ENCODE peak calls at places on chromosomes 13 and 19, in ten cellular contexts. U is Calu3; O is type B pancreatic cell; X is activated CD8-positive, alpha-beta T cell treated with anti-CD3 and anti-CD28 coated beads for 36 hours; H is tibial nerve; R is GM12865; Y is fibroblast of lung; S is PC-9; Q is OCI-LY7; V is brain microvascular endothelial cell. M is an unnamed sample.

GRCh38 chr13:42876810-42877550 is 95.6 kb downstream of the FAM216B start:
- DNase-seq in Y (peak), X (no peak), O (no peak), H (no peak), Q (no peak), R (peak), S (peak), U (no peak), V (peak), M (peak)

GRCh38 chr19:3249408-3249807 is 24.9 kb downstream of the CELF5 start:
- DNase-seq in S (peak), Q (peak), U (peak), H (no peak), Y (no peak), X (peak), V (no peak), R (peak), O (no peak), M (no peak)

GRCh38 chr19:38805180-38805579 is 7.6 kb downstream of the LGALS4 start:
- DNase-seq in R (no peak), O (no peak), H (no peak), Q (no peak), S (peak), V (no peak), X (no peak), U (no peak), Y (no peak), M (no peak)

GRCh38 chr13:76723551-76724232 is 162.5 kb downstream of the KCTD12 start:
- DNase-seq in Q (no peak), O (no peak), H (no peak), Y (peak), S (no peak), X (peak), R (peak), V (peak), U (no peak), M (peak)

GRCh38 chr19:18775586-18776287 is 15.4 kb downstream of the COMP start:
- DNase-seq in O (no peak), Q (no peak), X (no peak), V (peak), R (no peak), H (no peak), S (no peak), U (no peak), Y (peak), M (peak)

GRCh38 chr19:30565680-30566079 is 193.5 kb downstream of the ZNF536 start:
- DNase-seq in X (no peak), Q (no peak), V (no peak), Y (no peak), O (no peak), R (no peak), S (no peak), H (no peak), U (no peak), M (no peak)

GRCh38 chr13:59643906-59644626 is 519.7 kb downstream of the DIAPH3 start:
- DNase-seq in R (no peak), V (no peak), Y (no peak), X (no peak), Q (no peak), S (no peak), H (no peak), O (no peak), U (no peak), M (no peak)

GRCh38 chr19:42568006-42568405 is 26.7 kb downstream of the CEACAM8 start:
- DNase-seq in R (no peak), X (no peak), S (no peak), H (no peak), Y (no peak), V (no peak), Q (no peak), U (no peak), O (no peak), M (no peak)

GRCh38 chr13:99806671-99807070 is 164.9 kb downstream of the ZIC5 start:
- DNase-seq in H (no peak), U (no peak), X (no peak), S (no peak), Q (no peak), R (no peak), Y (no peak), V (no peak), O (no peak), M (no peak)

GRCh38 chr13:36904219-36904618 is 15.8 kb downstream of the SMAD9 start:
- DNase-seq in S (no peak), Q (no peak), O (no peak), X (no peak), H (no peak), R (no peak), U (no peak), V (no peak), Y (no peak), M (no peak)

GRCh38 chr13:40185393-40185792 is 481.0 kb downstream of the FOXO1 start:
- DNase-seq in V (no peak), R (no peak), Y (no peak), S (no peak), X (no peak), Q (peak), H (no peak), O (no peak), U (no peak), M (no peak)

GRCh38 chr13:41007359-41008118 is 11.6 kb downstream of the ELF1 start:
- DNase-seq in S (no peak), X (no peak), Q (peak), H (no peak), Y (peak), R (peak), V (no peak), U (no peak), O (no peak), M (no peak)

GRCh38 chr19:16969127-16969526 is 57.5 kb downstream of the CPAMD8 start:
- DNase-seq in R (peak), S (peak), V (peak), Q (peak), O (no peak), Y (no peak), X (peak), U (peak), H (no peak), M (no peak)
- TF ChIP-seq CTCF in R (peak), S (peak), V (peak), Q (peak), O (no peak), Y (no peak), X (no peak), U (no peak), H (no peak), M (peak)

DNA sequence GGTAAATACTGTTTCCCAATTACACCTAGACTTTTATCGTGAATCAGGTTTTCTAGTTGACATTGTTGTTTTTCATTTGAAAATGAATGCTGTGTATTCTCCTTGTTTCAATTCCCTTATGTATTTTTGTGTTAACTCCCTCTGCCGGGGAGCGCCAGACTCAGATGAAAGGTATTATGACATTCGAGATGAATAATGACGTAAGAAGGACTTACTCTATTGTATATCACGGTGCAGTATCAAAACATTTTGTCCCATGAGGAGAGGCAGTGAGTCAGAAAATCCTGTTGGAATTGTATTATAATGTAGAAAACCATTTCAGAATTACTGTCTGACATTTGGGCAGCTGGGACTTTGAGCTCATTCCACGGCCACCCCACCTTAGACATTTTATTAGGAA is 61.6 kb downstream of the LRCH1 start:
- DNase-seq in Q (no peak), S (no peak), Y (peak), V (peak), X (no peak), H (no peak), U (no peak), R (no peak), O (no peak), M (no peak)
- TF ChIP-seq CTCF in Q (no peak), S (no peak), Y (peak), V (peak), X (no peak), H (peak), U (no peak), R (no peak), O (no peak), M (no peak)

DNA sequence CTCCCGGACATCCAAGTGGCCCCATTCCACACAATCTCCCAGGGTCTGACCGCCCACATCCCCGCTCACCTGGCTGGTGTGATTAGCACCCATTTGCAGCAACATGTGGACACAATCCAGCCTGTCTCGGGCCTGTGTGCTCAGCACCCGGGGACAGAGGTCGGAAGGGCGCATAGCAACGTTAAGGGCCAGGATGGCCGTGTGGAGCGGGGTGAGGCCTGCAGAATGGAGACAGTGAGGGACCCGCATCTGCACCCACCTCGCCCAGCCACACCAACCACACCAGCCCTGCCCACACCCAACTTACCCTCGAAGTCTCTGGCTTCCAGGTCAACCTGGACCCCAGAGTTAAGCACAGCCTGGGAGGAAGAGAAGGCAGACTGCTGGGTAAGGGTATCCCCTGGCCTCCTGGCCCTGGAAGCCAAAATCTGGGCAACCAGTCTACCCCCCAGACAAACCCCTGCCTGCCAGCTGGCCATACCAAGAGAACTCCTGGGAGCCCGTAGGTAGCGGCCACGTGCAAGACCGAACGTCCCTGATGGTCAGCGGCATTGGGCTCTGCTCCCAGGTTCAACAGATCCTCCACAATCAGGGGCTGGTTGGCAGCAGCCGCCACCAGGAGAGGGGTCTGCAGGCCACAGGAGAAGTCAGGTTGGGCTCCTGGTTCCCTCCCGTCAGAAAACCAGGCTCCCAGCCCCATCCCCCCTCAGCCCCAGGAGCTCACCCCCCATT is 4.3 kb downstream of the NFKBID start:
- DNase-seq in Q (no peak), H (no peak), V (no peak), Y (no peak), O (no peak), R (no peak), U (no peak), S (no peak), X (no peak), M (no peak)
- TF ChIP-seq CTCF in Q (no peak), H (no peak), V (no peak), Y (no peak), O (no peak), R (no peak), U (no peak), S (no peak), X (no peak), M (no peak)

GRCh38 chr19:5622465-5623396 is at the start of the genes SAFB and SAFB2:
- DNase-seq in R (peak), X (peak), H (peak), S (peak), U (peak), V (peak), Y (peak), Q (peak), O (peak), M (peak)
- TF ChIP-seq CTCF in R (no peak), X (no peak), H (peak), S (no peak), U (no peak), V (no peak), Y (no peak), Q (no peak), O (no peak), M (no peak)

DNA sequence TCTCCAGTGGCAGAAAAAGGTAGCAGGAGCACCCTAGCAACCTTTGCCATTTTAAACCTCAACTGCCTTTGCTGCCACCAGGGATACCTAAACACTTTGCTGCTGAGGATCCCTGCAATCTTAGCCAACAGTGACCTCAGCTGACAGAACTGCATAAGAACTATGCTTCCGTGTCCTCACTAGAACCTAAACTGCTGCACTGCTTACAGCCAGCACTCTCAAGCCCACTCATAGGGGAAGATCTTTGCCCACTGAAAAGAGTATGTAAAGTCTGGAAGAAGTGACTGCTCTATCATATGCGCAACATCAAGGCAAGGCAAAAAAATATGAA is 270.0 kb upstream of the PCDH20 start:
- DNase-seq in R (peak), U (no peak), Y (no peak), X (no peak), V (no peak), H (no peak), O (no peak), Q (no peak), S (no peak), M (no peak)
- TF ChIP-seq CTCF in R (no peak), U (no peak), Y (no peak), X (no peak), V (peak), H (no peak), O (peak), Q (no peak), S (no peak), M (no peak)